ENCODE peak calls at places on chromosomes 4 and X, in six cellular contexts. X, R, H, G, D and Z are unnamed samples.

GRCh38 chrX:46837543-46838481 is 969 bp downstream of the RP2 start:
- DNase-seq in G (peak; percentile 19), R (no peak), H (no peak), X (no peak), D (no peak), Z (no peak)

GRCh38 chrX:154437971-154438893 is 1.3 kb downstream of the GDI1 start:
- DNase-seq in D (no peak), H (no peak), X (no peak), G (no peak), R (peak; percentile 60), Z (no peak)

GRCh38 chr4:40247350-40247749 is 50.5 kb downstream of the RHOH start:
- DNase-seq in G (no peak), D (no peak), H (no peak), R (no peak), X (no peak), Z (no peak)

GRCh38 chrX:26100421-26100920 is 37.7 kb upstream of the MAGEB18 start:
- DNase-seq in D (no peak), G (no peak), X (no peak), R (no peak), H (no peak), Z (no peak)

GRCh38 chrX:7144126-7144525 is 3.4 kb upstream of the STS start:
- DNase-seq in R (no peak), X (no peak), D (no peak), G (no peak), H (no peak), Z (no peak)

GRCh38 chrX:110320588-110320987 is 2.7 kb upstream of the AMMECR1 start:
- DNase-seq in X (no peak), R (no peak), H (no peak), G (no peak), D (no peak), Z (no peak)

GRCh38 chr4:138310498-138310897 is 68.3 kb upstream of the SLC7A11 start:
- DNase-seq in R (no peak), H (no peak), D (no peak), X (no peak), G (no peak), Z (no peak)

GRCh38 chrX:5474282-5474681 is 754.4 kb downstream of the NLGN4X start:
- DNase-seq in D (no peak), R (no peak), G (no peak), X (no peak), H (no peak), Z (no peak)

GRCh38 chr4:53558061-53558801 is 33.1 kb downstream of the LNX1 start:
- DNase-seq in X (no peak), G (no peak), D (peak; percentile 79), R (no peak), H (no peak), Z (no peak)

GRCh38 chrX:13005671-13006473 is 31.0 kb downstream of the TMSB4X start:
- DNase-seq in X (no peak), H (no peak), D (no peak), R (no peak), G (no peak), Z (no peak)

GRCh38 chrX:7286461-7286860 is 138.5 kb upstream of the PUDP start:
- DNase-seq in X (no peak), G (no peak), R (no peak), H (no peak), D (no peak), Z (no peak)

GRCh38 chrX:39753296-39753996 is 344.3 kb downstream of the BCOR start:
- DNase-seq in R (no peak), G (peak; percentile 69), X (no peak), H (no peak), D (peak; percentile 69), Z (no peak)

DNA sequence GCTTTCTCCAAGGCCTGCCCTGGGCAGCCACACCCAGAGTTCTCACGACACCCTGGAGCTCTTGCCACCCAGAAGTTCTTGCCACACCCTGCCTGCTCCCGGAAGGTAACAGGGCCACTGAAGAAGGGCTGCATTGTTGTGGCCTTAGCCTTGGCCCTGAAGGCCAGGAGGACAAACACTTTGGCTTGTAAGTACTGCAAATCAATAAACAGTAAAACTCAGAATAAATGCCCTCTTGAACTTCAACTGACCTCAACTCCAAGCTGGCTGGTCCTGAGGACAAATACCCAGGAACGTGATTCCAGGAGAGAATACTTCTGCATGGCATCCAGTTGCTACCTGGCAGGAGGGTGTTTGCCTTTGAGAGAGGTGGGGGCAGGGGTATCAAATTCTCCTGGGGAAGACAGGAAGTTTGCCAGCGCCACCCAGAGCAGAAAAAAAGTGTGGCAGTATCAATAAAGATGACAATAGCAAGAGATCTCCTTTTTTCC is 54.1 kb downstream of the TLR10 start:
- DNase-seq in X (no peak), R (peak; percentile 76), G (peak; percentile 13), D (no peak), H (no peak), Z (no peak)
- TF ChIP-seq CTCF in X (no peak), R (no peak), G (peak; percentile 7), D (no peak), H (no peak), Z (no peak)

GRCh38 chr4:16788893-16789292 is 109.6 kb downstream of the LDB2 start:
- DNase-seq in H (no peak), G (no peak), D (no peak), X (no peak), R (no peak), Z (no peak)
- H3K9me3 ChIP-seq in H (no peaks in the 10 kb centered on the region), G (no peaks in the 10 kb centered on the region), D (no peaks in the 10 kb centered on the region), X (no peaks in the 10 kb centered on the region), R (no peaks in the 10 kb centered on the region), Z (no peaks in the 10 kb centered on the region)

GRCh38 chr4:8204576-8205227 is 5.6 kb downstream of the SH3TC1 start:
- DNase-seq in D (no peak), G (no peak), H (no peak), X (no peak), R (no peak), Z (no peak)
- H3K4me1 ChIP-seq in D (no peaks in the 10 kb centered on the region), G (peaks cover 55% of the 10 kb centered on the region), H (peaks cover 10% of the 10 kb centered on the region), X (no peaks in the 10 kb centered on the region), R (peaks cover 14% of the 10 kb centered on the region), Z (peaks cover 31% of the 10 kb centered on the region)

GRCh38 chrX:65534450-65535292 is at the start of gene LAS1L:
- DNase-seq in R (peak; percentile 96), G (peak; percentile 93), D (peak; percentile 95), X (peak; percentile 91), H (peak; percentile 85), Z (peak; percentile 98)

GRCh38 chrX:65532016-65532415 is 2.6 kb downstream of the LAS1L start:
- DNase-seq in G (no peak), X (no peak), D (no peak), R (no peak), H (no peak), Z (no peak)

GRCh38 chrX:65537229-65537628 is 2.6 kb upstream of the LAS1L start:
- DNase-seq in X (no peak), R (no peak), D (no peak), H (no peak), G (no peak), Z (no peak)

DNA sequence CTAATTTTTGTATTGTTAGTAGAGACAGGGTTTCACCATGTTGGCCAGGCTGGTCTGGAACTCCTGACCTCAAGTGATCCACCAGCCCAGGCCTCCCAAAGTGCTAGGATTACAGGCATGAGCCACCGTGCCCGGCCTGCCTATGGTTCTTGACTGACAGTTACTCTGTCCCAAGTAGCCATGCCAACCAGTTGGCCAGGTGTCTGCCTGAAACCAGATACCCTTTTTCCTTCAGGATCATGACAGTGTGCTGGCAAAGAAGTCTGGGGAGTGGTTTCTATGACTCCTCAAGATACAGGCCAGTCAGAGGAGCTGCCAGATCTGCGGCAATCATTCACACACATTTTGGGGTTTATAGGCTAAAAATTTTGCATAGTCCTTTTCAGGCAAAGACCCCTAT is 1.7 kb upstream of the LAS1L start:
- DNase-seq in R (no peak), H (no peak), X (no peak), D (no peak), G (no peak), Z (peak; percentile 82)
- TF ChIP-seq CTCF in R (no peak), H (no peak), X (no peak), D (no peak), G (no peak), Z (no peak)